ENCODE peak calls at places on chromosomes 12 and 14, in four cellular contexts. H, S, J and K are unnamed samples.

GRCh38 chr14:88233915-88234314 is 89.2 kb downstream of the KCNK10 start:
- DNase-seq in J (no peak), H (peak), S (no peak), K (peak)

GRCh38 chr14:95156765-95157194 is 549 bp downstream of the DICER1 start:
- DNase-seq in J (peak), H (peak), S (no peak), K (peak)

GRCh38 chr14:61607570-61608244 is 87.6 kb upstream of the HIF1A start:
- DNase-seq in H (no peak), S (no peak), J (no peak), K (no peak)

GRCh38 chr14:30270200-30271161 is 288.5 kb upstream of the G2E3 start:
- DNase-seq in J (peak), S (no peak), H (peak), K (peak)

GRCh38 chr12:75656650-75657049 is 145.2 kb upstream of the KRR1 start:
- DNase-seq in J (no peak), H (peak), S (no peak), K (peak)

GRCh38 chr12:127810026-127810425 is 456.9 kb upstream of the TMEM132C start:
- DNase-seq in H (peak), S (no peak), J (no peak), K (peak)

GRCh38 chr14:72906316-72906715 is 12.4 kb upstream of the DPF3 start:
- DNase-seq in J (no peak), H (no peak), S (no peak), K (no peak)

GRCh38 chr14:33406766-33407165 is 468.1 kb downstream of the NPAS3 start:
- DNase-seq in S (no peak), H (no peak), J (no peak), K (no peak)

GRCh38 chr14:50232276-50232642 is 881 bp upstream of the SOS2 start:
- DNase-seq in H (no peak), S (no peak), J (no peak), K (no peak)

GRCh38 chr14:51674294-51675002 is 22.7 kb downstream of the FRMD6 start:
- DNase-seq in H (peak), S (no peak), J (no peak), K (peak)

GRCh38 chr12:76250256-76250655 is 98.0 kb downstream of the BBS10 start:
- DNase-seq in H (no peak), S (no peak), J (no peak), K (peak)

GRCh38 chr12:40016960-40017359 is 88.9 kb downstream of the SLC2A13 start:
- DNase-seq in J (no peak), H (no peak), S (no peak), K (no peak)

GRCh38 chr14:99506269-99506668 is 25.1 kb downstream of the CCNK start:
- DNase-seq in J (no peak), H (no peak), S (no peak), K (no peak)

GRCh38 chr12:116818341-116818856 is 62.8 kb downstream of the HRK start:
- DNase-seq in H (no peak), S (no peak), J (peak), K (no peak)

GRCh38 chr14:93536945-93537344 is 106.2 kb downstream of the UNC79 start:
- DNase-seq in J (no peak), S (no peak), H (peak), K (peak)

GRCh38 chr12:27277846-27278260 is 33.8 kb downstream of the STK38L start:
- DNase-seq in J (no peak), H (peak), S (no peak), K (no peak)

GRCh38 chr12:18171571-18171970 is 81.6 kb upstream of the RERGL start:
- DNase-seq in H (peak), S (no peak), J (no peak), K (peak)

GRCh38 chr12:46472893-46473633 is 100.5 kb upstream of the SLC38A2 start:
- DNase-seq in H (peak), J (no peak), S (no peak), K (peak)

GRCh38 chr12:127728285-127728684 is 538.7 kb upstream of the TMEM132C start:
- DNase-seq in J (no peak), H (no peak), S (no peak), K (no peak)

GRCh38 chr12:25423355-25423754 is 129.7 kb downstream of the LMNTD1 start:
- DNase-seq in S (no peak), H (no peak), J (no peak), K (no peak)

GRCh38 chr12:57666897-57667296 is 27.0 kb upstream of the OS9 start:
- DNase-seq in J (no peak), S (no peak), H (no peak), K (no peak)

GRCh38 chr12:132218915-132219314 is 74.7 kb downstream of the NOC4L start:
- DNase-seq in S (no peak), H (peak), J (peak), K (no peak)

GRCh38 chr14:43525647-43526046 is 981.4 kb downstream of the FSCB start:
- DNase-seq in J (no peak), S (no peak), H (no peak), K (no peak)

GRCh38 chr12:100715976-100716657 is 78.5 kb upstream of the ANO4 start:
- DNase-seq in J (no peak), H (no peak), S (no peak), K (no peak)

GRCh38 chr12:105330938-105331804 is 680 bp downstream of the C12orf75 start:
- DNase-seq in S (no peak), H (peak), J (peak), K (peak)

GRCh38 chr14:99698236-99698635 is 14.1 kb downstream of the CYP46A1 start:
- DNase-seq in H (no peak), J (no peak), S (no peak), K (no peak)